ENCODE peak calls at places on chromosomes 7 and 10, in ten cellular contexts. D, E, I, P, Y, F, Q, K, X and G are unnamed samples.

GRCh38 chr7:85489498-85489897 is 302.6 kb upstream of the SEMA3D start:
- DNase-seq in D (peak; percentile 78), E (peak; percentile 95), I (no peak), P (no peak), Y (peak; percentile 99), F (peak; percentile 99), Q (no peak), K (no peak), X (no peak), G (no peak)

GRCh38 chr7:42883950-42884349 is 27.9 kb downstream of the C7orf25 start:
- DNase-seq in D (no peak), E (peak; percentile 22), I (no peak), P (peak; percentile 87), Y (peak; percentile 32), F (peak; percentile 55), Q (no peak), K (peak; percentile 43), X (no peak), G (no peak)

GRCh38 chr10:72344932-72345331 is 9.8 kb downstream of the DNAJB12 start:
- DNase-seq in D (no peak), E (no peak), I (no peak), P (no peak), Y (no peak), F (no peak), Q (no peak), K (no peak), X (no peak), G (no peak)

GRCh38 chr10:67288688-67289410 is 363.0 kb downstream of the LRRTM3 start:
- DNase-seq in D (no peak), E (no peak), I (no peak), P (no peak), Y (no peak), F (no peak), Q (no peak), K (no peak), X (no peak), G (no peak)

GRCh38 chr7:33107136-33108066 is 1.8 kb downstream of the RP9 start:
- DNase-seq in D (peak; percentile 43), E (peak; percentile 67), I (no peak), P (no peak), Y (peak; percentile 22), F (peak; percentile 42), Q (peak; percentile 23), K (no peak), X (no peak), G (no peak)

GRCh38 chr10:70692043-70692603 is 19.8 kb downstream of the ADAMTS14 start:
- DNase-seq in D (no peak), E (no peak), I (no peak), P (no peak), Y (no peak), F (no peak), Q (no peak), K (no peak), X (no peak), G (no peak)

GRCh38 chr7:105644937-105645336 is 63.6 kb upstream of the EFCAB10 start:
- DNase-seq in D (no peak), E (no peak), I (no peak), P (no peak), Y (no peak), F (no peak), Q (no peak), K (peak; percentile 12), X (no peak), G (no peak)

GRCh38 chr10:88810196-88810961 is 7.8 kb downstream of the LIPM start:
- DNase-seq in D (peak; percentile 43), E (peak; percentile 72), I (no peak), P (no peak), Y (peak; percentile 49), F (peak; percentile 69), Q (peak; percentile 22), K (no peak), X (no peak), G (no peak)

GRCh38 chr7:35802649-35803048 is 1.8 kb downstream of the SEPTIN7 start:
- DNase-seq in D (no peak), E (peak; percentile 15), I (no peak), P (no peak), Y (peak; percentile 6), F (peak; percentile 23), Q (no peak), K (no peak), X (no peak), G (no peak)

GRCh38 chr7:44348300-44348699 is 22.9 kb upstream of the CAMK2B start:
- DNase-seq in D (peak; percentile 49), E (peak; percentile 39), I (no peak), P (no peak), Y (no peak), F (no peak), Q (peak; percentile 28), K (no peak), X (no peak), G (no peak)

GRCh38 chr10:119208553-119208940 is 1.2 kb downstream of the GRK5 start:
- DNase-seq in D (no peak), E (no peak), I (no peak), P (no peak), Y (no peak), F (peak; percentile 33), Q (no peak), K (no peak), X (no peak), G (no peak)

GRCh38 chr10:119206603-119207366 is 586 bp upstream of the GRK5 start:
- DNase-seq in D (no peak), E (peak; percentile 59), I (peak; percentile 19), P (peak; percentile 92), Y (peak; percentile 41), F (peak; percentile 57), Q (peak; percentile 65), K (no peak), X (peak; percentile 13), G (peak; percentile 70)

GRCh38 chr10:119207713-119208552 is 562 bp downstream of the GRK5 start:
- DNase-seq in D (peak; percentile 56), E (peak; percentile 62), I (peak; percentile 7), P (peak; percentile 88), Y (peak; percentile 51), F (peak; percentile 64), Q (no peak), K (no peak), X (peak; percentile 9), G (peak; percentile 62)

GRCh38 chr10:119207367-119207668 is at the start of gene GRK5:
- DNase-seq in D (peak; percentile 93), E (peak; percentile 98), I (peak; percentile 87), P (peak; percentile 99), Y (peak; percentile 90), F (peak; percentile 95), Q (peak; percentile 90), K (peak; percentile 80), X (peak; percentile 79), G (peak; percentile 98)

DNA sequence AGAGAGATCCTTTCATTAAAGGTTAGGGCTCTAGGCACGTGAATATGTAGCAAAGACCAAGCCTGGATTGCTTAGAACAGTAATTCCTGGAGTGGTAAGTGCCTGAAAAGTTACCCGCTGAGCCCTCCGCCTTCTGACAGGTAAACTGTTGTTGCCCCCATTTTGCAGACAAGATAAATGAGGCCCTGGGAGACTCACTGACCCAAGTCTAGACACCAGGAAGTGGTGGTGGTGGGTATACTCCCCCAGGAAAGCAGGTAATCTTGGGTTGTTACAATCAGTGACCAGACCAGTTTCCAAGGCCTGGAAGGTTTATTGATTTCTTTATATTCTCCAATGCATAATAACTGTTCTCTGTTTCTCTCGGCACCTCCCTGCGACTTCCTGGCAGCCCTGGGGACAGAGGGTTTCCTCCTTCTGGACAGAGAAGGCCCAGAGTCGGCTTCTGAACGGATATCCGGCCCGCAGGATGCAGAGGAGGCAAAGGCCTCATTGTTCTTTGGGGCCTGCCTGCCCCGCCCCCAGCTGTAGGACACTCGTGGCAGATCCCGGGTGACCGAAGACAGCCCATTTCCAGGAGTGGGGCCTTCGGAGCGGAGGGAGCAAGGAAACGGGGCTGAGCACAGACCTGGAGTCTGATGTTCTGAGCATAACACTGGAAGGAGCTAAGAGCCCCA is 1.3 kb upstream of the GRK5 start:
- DNase-seq in D (no peak), E (no peak), I (peak; percentile 40), P (peak; percentile 89), Y (no peak), F (peak; percentile 25), Q (no peak), K (no peak), X (no peak), G (peak; percentile 83)
- H3K27ac ChIP-seq in D (peak overlapping the region; percentile 81), E (peak overlapping the region; percentile 38), I (peak overlapping the region; percentile 98), P (peak overlapping the region; percentile 94), Y (peak overlapping the region; percentile 76), F (peak overlapping the region; percentile 74), Q (peak overlapping the region; percentile 32), K (peak overlapping the region; percentile 69), X (peak overlapping the region; percentile 88), G (peak overlapping the region; percentile 87)

GRCh38 chr7:4159761-4160554 is 522.1 kb upstream of the FOXK1 start:
- DNase-seq in D (no peak), E (no peak), I (no peak), P (no peak), Y (peak; percentile 4), F (peak; percentile 24), Q (no peak), K (no peak), X (no peak), G (no peak)
- TF ChIP-seq CTCF in D (no peak), E (no peak), I (no peak), P (no peak), Y (no peak), F (no peak), Q (no peak), K (no peak), X (no peak), G (no peak)

GRCh38 chr7:24480501-24480900 is 92.8 kb upstream of the PALS2 start:
- DNase-seq in D (no peak), E (no peak), I (no peak), P (no peak), Y (no peak), F (no peak), Q (no peak), K (no peak), X (no peak), G (no peak)

GRCh38 chr7:24475573-24475972 is 97.7 kb upstream of the PALS2 start:
- DNase-seq in D (no peak), E (no peak), I (no peak), P (no peak), Y (no peak), F (no peak), Q (no peak), K (no peak), X (no peak), G (no peak)

GRCh38 chr7:24476227-24476626 is 97.0 kb upstream of the PALS2 start:
- DNase-seq in D (no peak), E (no peak), I (peak; percentile 36), P (no peak), Y (no peak), F (no peak), Q (no peak), K (no peak), X (no peak), G (peak; percentile 31)

GRCh38 chr7:24477376-24477775 is 95.9 kb upstream of the PALS2 start:
- DNase-seq in D (no peak), E (no peak), I (no peak), P (no peak), Y (no peak), F (no peak), Q (no peak), K (no peak), X (no peak), G (no peak)

GRCh38 chr7:24477807-24478655 is 95.2 kb upstream of the PALS2 start:
- DNase-seq in D (peak; percentile 90), E (peak; percentile 90), I (no peak), P (no peak), Y (peak; percentile 86), F (peak; percentile 89), Q (peak; percentile 37), K (no peak), X (no peak), G (peak; percentile 68)
- H3K4me3 ChIP-seq in D (no peak overlapping the region), E (no peak overlapping the region), I (no peak overlapping the region), P (no peak overlapping the region), Y (no peak overlapping the region), F (no peak overlapping the region), Q (peak overlapping the region; percentile 3), K (no peak overlapping the region), X (no peak overlapping the region), G (peak overlapping the region; percentile 3)

GRCh38 chr10:16816830-16817124 is 447 bp downstream of the RSU1 start:
- DNase-seq in D (no peak), E (peak; percentile 33), I (no peak), P (no peak), Y (no peak), F (no peak), Q (no peak), K (no peak), X (no peak), G (no peak)
- H3K27ac ChIP-seq in D (peak overlapping the region; percentile 58), E (peak overlapping the region; percentile 65), I (peak overlapping the region; percentile 86), P (peak overlapping the region; percentile 82), Y (peak overlapping the region; percentile 68), F (peak overlapping the region; percentile 77), Q (no peak overlapping the region), K (peak overlapping the region; percentile 62), X (peak overlapping the region; percentile 87), G (peak overlapping the region; percentile 85)